ENCODE peak calls at places on chromosomes 3 and 15, in four cellular contexts. O is HCT116, B is GM23248, X is MM.1S. M is an unnamed sample. For H3K9me2, the result is how much of the 10 kb centered on the place peaks cover.

GRCh38 chr15:59017459-59017858 is 30.0 kb downstream of the RNF111 start:
- DNase-seq in X (no peak), O (no peak), B (no peak), M (no peak)

GRCh38 chr3:127428344-127429001 is 140.6 kb upstream of the PRR20G start:
- DNase-seq in O (peak), B (no peak), X (no peak), M (no peak)

GRCh38 chr15:77659350-77660321 is 26.9 kb upstream of the LINGO1 start:
- DNase-seq in O (peak), B (peak), X (peak), M (peak)

GRCh38 chr3:48662140-48662752 is 440 bp downstream of the CELSR3 start:
- DNase-seq in O (no peak), X (no peak), B (no peak), M (no peak)

GRCh38 chr3:144549161-144549560 is 577.5 kb downstream of the DIPK2A start:
- DNase-seq in B (no peak), X (peak), O (no peak), M (peak)

GRCh38 chr3:152257246-152258074 is 11.3 kb upstream of the MBNL1 start:
- DNase-seq in X (no peak), B (peak), O (no peak), M (no peak)

GRCh38 chr3:156787926-156788663 is 38.1 kb upstream of the LEKR1 start:
- DNase-seq in B (peak), O (peak), X (no peak), M (peak)

GRCh38 chr3:134652409-134652831 is 1.6 kb upstream of the KY start:
- DNase-seq in X (no peak), B (peak), O (no peak), M (no peak)

GRCh38 chr3:43998841-43999805 is 242.6 kb upstream of the TOPAZ1 start:
- DNase-seq in X (peak), B (peak), O (no peak), M (no peak)

GRCh38 chr15:89628301-89628700 is 27.0 kb downstream of the KIF7 start:
- DNase-seq in X (no peak), O (no peak), B (no peak), M (no peak)

GRCh38 chr3:42314411-42314810 is 48.4 kb upstream of the CCK start:
- DNase-seq in X (no peak), B (no peak), O (peak), M (no peak)

GRCh38 chr3:12098400-12098799 is 60.3 kb downstream of the TIMP4 start:
- DNase-seq in B (no peak), O (no peak), X (no peak), M (no peak)

GRCh38 chr15:25059698-25060471 is 105.1 kb downstream of the SNRPN start:
- DNase-seq in O (no peak), X (no peak), B (no peak), M (no peak)

GRCh38 chr15:25849431-25849921 is 13.7 kb downstream of the ATP10A start:
- DNase-seq in B (peak), X (no peak), O (no peak), M (peak)

GRCh38 chr15:36831125-36831914 is 251.9 kb downstream of the CDIN1 start:
- DNase-seq in X (no peak), O (no peak), B (peak), M (peak)

GRCh38 chr3:161390200-161390599 is 18.9 kb upstream of the SPTSSB start:
- DNase-seq in X (no peak), B (no peak), O (no peak), M (no peak)

GRCh38 chr3:138389841-138390581 is 41.6 kb downstream of the MRAS start:
- DNase-seq in O (peak), X (no peak), B (peak), M (peak)

GRCh38 chr15:64247906-64248541 is 85.2 kb upstream of the PPIB start:
- DNase-seq in O (peak), X (no peak), B (peak), M (peak)

GRCh38 chr3:28328188-28329151 is 20.1 kb upstream of the ZCWPW2 start:
- DNase-seq in B (peak), O (no peak), X (peak), M (peak)

GRCh38 chr3:171650193-171650592 is 160.1 kb downstream of the PLD1 start:
- DNase-seq in X (no peak), O (no peak), B (no peak), M (no peak)
- H2AFZ ChIP-seq in X (no peak), O (no peak), B (no peak), M (no peak)

DNA sequence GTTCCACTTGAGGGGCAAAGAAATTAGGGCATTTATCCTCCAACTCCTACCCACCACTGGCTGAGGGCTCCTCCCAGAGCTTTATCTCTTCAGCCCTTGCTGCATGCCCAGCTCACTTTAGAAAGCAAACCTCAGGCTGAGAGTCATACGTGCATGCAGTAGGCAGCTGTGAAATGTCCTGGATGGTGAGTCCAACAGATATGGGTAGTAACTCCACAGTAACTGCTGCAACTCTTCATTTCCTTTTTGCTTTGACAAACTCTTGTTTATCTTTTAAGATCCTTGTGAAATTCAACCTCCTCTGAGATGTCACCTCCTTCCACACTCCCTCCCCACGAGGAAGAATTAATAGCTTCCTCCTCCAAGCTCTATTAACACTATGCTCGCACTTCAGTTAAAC is 35.9 kb upstream of the CTNNB1 start:
- DNase-seq in B (no peak), X (no peak), O (no peak), M (no peak)
- H3K9me2 ChIP-seq in B (under half), X (under half), O (under half), M (under half)

DNA sequence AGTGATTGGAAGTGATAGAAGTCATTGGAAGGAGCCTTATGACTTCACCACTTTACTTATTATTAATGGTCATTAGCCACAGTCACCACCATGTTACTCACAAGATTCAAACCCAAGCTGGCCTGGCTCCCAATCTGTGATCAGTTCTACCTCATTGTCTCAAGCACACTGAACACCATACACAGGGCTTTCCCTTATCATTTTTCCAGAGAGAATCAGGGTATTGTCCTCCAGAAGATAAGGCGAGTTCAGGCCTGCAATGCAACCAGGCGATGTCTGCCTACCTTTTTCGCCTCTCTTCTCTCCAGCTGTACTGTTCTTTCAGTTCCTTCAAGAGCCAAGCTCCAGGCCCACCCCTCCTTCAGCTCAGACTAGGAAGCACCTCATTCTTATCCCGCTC is 24.9 kb downstream of the EMC7 start:
- DNase-seq in O (no peak), B (no peak), X (no peak), M (no peak)
- H3K9ac ChIP-seq in O (no peak), B (no peak), X (no peak), M (no peak)

GRCh38 chr15:75125935-75126334 is 75.7 kb upstream of the C15orf39 start:
- DNase-seq in X (no peak), O (no peak), B (no peak), M (no peak)

GRCh38 chr15:75131269-75131643 is 70.4 kb upstream of the C15orf39 start:
- DNase-seq in X (no peak), B (peak), O (no peak), M (no peak)

GRCh38 chr15:75127186-75127585 is 74.5 kb upstream of the C15orf39 start:
- DNase-seq in O (no peak), B (no peak), X (no peak), M (peak)

GRCh38 chr15:75130597-75131268 is 70.9 kb upstream of the C15orf39 start:
- DNase-seq in B (no peak), O (no peak), X (peak), M (no peak)

GRCh38 chr15:75129788-75130187 is 71.9 kb upstream of the C15orf39 start:
- DNase-seq in O (no peak), B (no peak), X (no peak), M (no peak)
- H2AFZ ChIP-seq in O (no peak), B (no peak), X (no peak), M (no peak)

GRCh38 chr3:16790432-16791379 is 94.0 kb upstream of the PLCL2 start:
- DNase-seq in X (no peak), O (no peak), B (no peak), M (no peak)

GRCh38 chr3:16793321-16793720 is 91.4 kb upstream of the PLCL2 start:
- DNase-seq in B (no peak), X (no peak), O (no peak), M (no peak)

GRCh38 chr3:16789344-16790100 is 95.2 kb upstream of the PLCL2 start:
- DNase-seq in O (no peak), B (no peak), X (no peak), M (no peak)

GRCh38 chr3:16784958-16785357 is 99.8 kb upstream of the PLCL2 start:
- DNase-seq in O (no peak), X (no peak), B (no peak), M (no peak)

DNA sequence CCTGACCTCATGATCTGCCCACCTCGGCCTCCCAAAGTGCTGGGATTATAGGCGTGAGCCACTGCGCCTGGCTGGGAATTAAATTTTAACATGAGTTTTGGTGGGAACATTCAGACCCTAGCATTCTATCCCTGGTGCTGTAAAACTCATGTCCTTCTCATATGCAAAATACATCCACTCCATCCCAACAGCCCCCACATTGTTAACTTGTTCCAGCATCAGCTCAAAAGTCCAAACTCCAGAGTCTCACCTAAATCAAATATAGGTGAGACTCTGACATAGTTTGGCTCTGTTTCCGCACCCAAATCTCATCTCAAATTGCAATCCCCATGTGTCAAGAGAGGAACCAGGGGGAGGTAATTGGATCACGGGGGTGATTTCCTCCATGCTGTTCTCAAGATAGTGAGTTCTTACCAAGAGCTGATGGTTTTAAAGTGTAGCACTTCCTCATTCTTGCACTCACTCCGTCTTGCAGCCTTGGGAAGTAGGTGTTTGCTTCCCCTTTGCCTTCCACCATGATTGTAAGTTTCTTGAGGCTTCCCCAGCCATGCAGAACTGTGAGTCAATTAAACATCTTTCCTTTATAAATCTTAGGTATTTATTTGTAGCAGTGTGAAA is 96.2 kb upstream of the PLCL2 start:
- DNase-seq in B (no peak), O (no peak), X (no peak), M (no peak)
- H3K9me2 ChIP-seq in B (under half), O (under half), X (under half), M (under half)